ENCODE peak calls at places on chromosome 1, in five cellular contexts. D is A549, S is omental fat pad, M is kidney, J is GM23338. Y is an unnamed sample.

GRCh38 chr1:114310771-114311251 is 157.1 kb upstream of the SYT6 start:
- DNase-seq in J (no peak), S (no peak), M (no peak), D (no peak), Y (no peak)

GRCh38 chr1:11930571-11931445 is 3.7 kb upstream of the PLOD1 start:
- DNase-seq in S (no peak), J (no peak), D (no peak), M (no peak), Y (no peak)

GRCh38 chr1:198935371-198935921 is 296.6 kb downstream of the PTPRC start:
- DNase-seq in S (peak), M (peak), J (peak), D (peak), Y (peak)

GRCh38 chr1:43267291-43267805 is 2.4 kb upstream of the TMEM125 start:
- DNase-seq in M (no peak), J (peak), S (no peak), D (no peak), Y (no peak)

GRCh38 chr1:40592107-40592773 is 60.8 kb downstream of the ZNF684 start:
- DNase-seq in D (no peak), S (no peak), J (peak), M (no peak), Y (no peak)

GRCh38 chr1:51642739-51643142 is 25.8 kb downstream of the OSBPL9 start:
- DNase-seq in J (no peak), M (no peak), D (no peak), S (no peak), Y (no peak)

GRCh38 chr1:59076612-59077011 is 220.3 kb upstream of the FGGY start:
- DNase-seq in J (no peak), D (no peak), S (no peak), M (no peak), Y (no peak)

GRCh38 chr1:47644216-47644581 is 206.4 kb downstream of the FOXD2 start:
- DNase-seq in J (peak), D (no peak), M (no peak), S (no peak), Y (no peak)

GRCh38 chr1:59738591-59739015 is 76.1 kb upstream of the HOOK1 start:
- DNase-seq in M (no peak), J (no peak), D (no peak), S (no peak), Y (no peak)

GRCh38 chr1:7810395-7810794 is 26.3 kb downstream of the PER3 start:
- DNase-seq in M (no peak), S (no peak), D (no peak), J (no peak), Y (no peak)

GRCh38 chr1:171742577-171742922 is 685 bp upstream of the VAMP4 start:
- DNase-seq in D (peak), S (no peak), M (no peak), J (peak), Y (no peak)

GRCh38 chr1:12438349-12438924 is 179.6 kb downstream of the DHRS3 start:
- DNase-seq in M (no peak), J (no peak), S (no peak), D (no peak), Y (no peak)

GRCh38 chr1:242147096-242147976 is 148.4 kb upstream of the MAP1LC3C start:
- DNase-seq in J (peak), M (no peak), S (no peak), D (no peak), Y (no peak)

GRCh38 chr1:6084781-6085495 is 39.2 kb downstream of the KCNAB2 start:
- DNase-seq in S (no peak), D (no peak), J (no peak), M (no peak), Y (no peak)

GRCh38 chr1:186494832-186495271 is 33.9 kb upstream of the PDC start:
- DNase-seq in M (no peak), J (no peak), S (no peak), D (no peak), Y (no peak)

GRCh38 chr1:41351262-41352151 is 9.7 kb upstream of the FOXO6 start:
- DNase-seq in J (no peak), M (no peak), D (no peak), S (no peak), Y (no peak)

GRCh38 chr1:21724570-21724969 is 55.4 kb upstream of the RAP1GAP start:
- DNase-seq in D (no peak), J (no peak), S (no peak), M (no peak), Y (no peak)

GRCh38 chr1:185991266-185991665 is 257.1 kb downstream of the HMCN1 start:
- DNase-seq in D (no peak), M (no peak), J (no peak), S (no peak), Y (no peak)

GRCh38 chr1:179141592-179142244 is 59.8 kb downstream of the TOR3A start:
- DNase-seq in D (no peak), J (no peak), M (no peak), S (no peak), Y (no peak)

GRCh38 chr1:167627865-167628641 is 2.0 kb upstream of the RCSD1 start:
- DNase-seq in D (no peak), M (no peak), S (no peak), J (no peak), Y (peak)

GRCh38 chr1:41726899-41727748 is 191.6 kb downstream of the HIVEP3 start:
- DNase-seq in J (peak), S (no peak), M (peak), D (no peak), Y (no peak)

GRCh38 chr1:185066181-185066580 is 20.8 kb downstream of the RNF2 start:
- DNase-seq in J (no peak), D (no peak), S (no peak), M (no peak), Y (no peak)

GRCh38 chr1:110114173-110114572 is 1.9 kb downstream of the UBL4B start:
- DNase-seq in S (no peak), M (no peak), D (no peak), J (no peak), Y (no peak)

GRCh38 chr1:26124433-26125318 is 13.1 kb downstream of the PDIK1L start:
- DNase-seq in S (no peak), J (no peak), D (no peak), M (no peak), Y (no peak)

GRCh38 chr1:193700710-193701355 is 514.4 kb upstream of the B3GALT2 start:
- DNase-seq in S (no peak), M (no peak), J (no peak), D (peak), Y (no peak)

GRCh38 chr1:46188295-46189030 is 9.8 kb downstream of the POMGNT1 start:
- DNase-seq in M (no peak), S (no peak), J (peak), D (no peak), Y (no peak)

GRCh38 chr1:82152356-82153281 is 351.9 kb downstream of the ADGRL2 start:
- DNase-seq in J (no peak), D (no peak), S (no peak), M (no peak), Y (no peak)

GRCh38 chr1:216183007-216183406 is 240.2 kb downstream of the USH2A start:
- DNase-seq in D (no peak), M (no peak), J (peak), S (no peak), Y (no peak)

GRCh38 chr1:57336793-57337192 is 87.1 kb downstream of the DAB1 start:
- DNase-seq in M (no peak), S (no peak), J (peak), D (no peak), Y (no peak)

DNA sequence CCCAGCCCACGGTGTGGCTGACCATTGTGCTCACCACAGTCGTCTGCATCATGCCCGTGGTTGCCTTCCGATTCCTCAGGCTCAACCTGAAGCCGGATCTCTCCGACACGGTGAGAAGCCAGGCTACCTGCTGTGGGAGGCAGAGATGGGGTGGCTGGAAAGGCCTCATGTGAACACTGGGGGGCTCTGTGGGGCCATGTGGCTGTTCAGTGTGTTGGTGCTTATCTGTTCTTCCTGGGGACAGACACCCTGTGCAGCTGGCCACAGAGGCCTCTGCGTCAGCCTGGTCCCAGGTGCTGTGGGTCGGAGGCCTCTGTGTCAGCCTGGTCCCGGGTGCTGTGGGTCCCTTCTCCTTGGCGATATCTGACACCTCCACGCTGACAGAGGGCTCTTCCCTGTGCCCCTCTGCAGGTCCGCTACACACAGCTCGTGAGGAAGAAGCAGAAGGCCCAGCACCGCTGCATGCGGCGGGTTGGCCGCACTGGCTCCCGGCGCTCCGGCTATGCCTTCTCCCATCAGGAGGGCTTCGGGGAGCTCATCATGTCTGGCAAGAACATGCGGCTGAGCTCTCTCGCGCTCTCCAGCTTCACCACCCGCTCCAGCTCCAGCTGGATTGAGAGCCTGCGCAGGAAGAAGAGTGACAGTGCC is 23.2 kb downstream of the ATP8B2 start:
- DNase-seq in S (no peak), D (no peak), J (no peak), M (no peak), Y (no peak)
- TF ChIP-seq CTCF in S (no peak), D (peak), J (no peak), M (no peak), Y (no peak)

GRCh38 chr1:30645807-30646206 is 77.6 kb downstream of the MATN1 start:
- DNase-seq in M (no peak), S (no peak), J (no peak), D (peak), Y (no peak)
- TF ChIP-seq CTCF in M (no peak), S (no peak), J (no peak), D (no peak), Y (no peak)

GRCh38 chr1:183019860-183020259 is 3.4 kb upstream of the LAMC1 start:
- DNase-seq in D (no peak), M (no peak), J (peak), S (no peak), Y (no peak)
- TF ChIP-seq CTCF in D (peak), M (peak), J (peak), S (no peak), Y (no peak)

GRCh38 chr1:39508857-39509305 is 17.4 kb downstream of the BMP8A start:
- DNase-seq in J (no peak), S (no peak), M (peak), D (no peak), Y (no peak)
- TF ChIP-seq CTCF in J (no peak), S (no peak), M (no peak), D (no peak), Y (no peak)

GRCh38 chr1:100538935-100539835 is 1.2 kb downstream of the GPR88 start:
- DNase-seq in M (peak), J (peak), D (no peak), S (no peak), Y (no peak)
- TF ChIP-seq CTCF in M (no peak), J (no peak), D (no peak), S (no peak), Y (peak)

GRCh38 chr1:1020000-1020404 is at the start of gene AGRN:
- DNase-seq in S (no peak), M (no peak), J (peak), D (no peak), Y (no peak)

GRCh38 chr1:1021860-1022259 is 1.9 kb downstream of the AGRN start:
- DNase-seq in M (no peak), J (no peak), S (no peak), D (no peak), Y (no peak)

GRCh38 chr1:1021010-1021845 is 1.3 kb downstream of the AGRN start:
- DNase-seq in M (peak), J (peak), D (no peak), S (no peak), Y (no peak)

GRCh38 chr1:1020415-1021009 is 592 bp downstream of the AGRN start:
- DNase-seq in J (peak), D (no peak), M (no peak), S (no peak), Y (no peak)

DNA sequence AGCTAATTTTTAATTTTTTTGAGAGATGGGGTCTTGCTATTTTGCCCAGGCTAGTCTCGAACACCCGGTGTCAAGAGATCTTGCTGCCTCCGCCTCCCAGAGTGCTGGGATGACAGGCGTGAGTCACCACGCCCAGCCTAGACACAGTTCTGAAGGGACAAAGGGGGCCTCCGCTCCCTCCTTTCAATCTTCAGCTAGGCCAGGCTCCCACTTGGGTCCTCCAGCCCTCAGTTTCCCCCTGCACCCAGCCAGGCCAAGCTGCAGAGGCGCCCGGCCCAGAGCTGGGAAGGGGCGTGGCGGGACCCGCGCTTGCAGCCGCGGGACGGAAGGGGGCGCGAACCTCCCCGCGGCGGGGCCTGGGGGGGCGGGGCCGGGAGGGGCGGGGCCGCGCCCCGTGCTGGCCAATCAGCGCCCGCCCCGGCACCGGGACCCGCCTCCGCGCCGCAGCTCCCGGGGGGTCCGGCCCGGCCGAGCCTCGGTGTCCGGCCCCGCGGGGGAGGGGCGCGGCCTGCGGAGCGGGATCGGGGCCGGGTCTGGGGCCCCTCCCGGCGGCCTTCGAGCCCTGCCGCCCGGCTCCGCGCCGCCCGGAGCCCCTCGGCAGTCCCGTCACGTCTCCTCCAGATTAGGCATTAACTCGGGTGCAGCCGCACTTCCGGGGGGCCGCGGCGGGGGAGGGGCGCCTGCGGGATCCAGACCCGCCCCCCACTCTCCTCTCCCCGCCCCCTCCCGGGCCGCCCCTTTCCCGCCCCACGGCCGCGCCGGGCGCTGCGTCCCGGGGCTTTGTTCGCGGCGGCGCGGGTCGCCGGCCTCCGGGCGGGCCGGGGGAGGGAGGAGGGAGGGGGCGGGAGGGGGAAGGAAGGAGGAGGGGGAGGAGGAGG is 559 bp upstream of the AGRN start:
- DNase-seq in J (peak), S (peak), D (no peak), M (peak), Y (peak)
- TF ChIP-seq CTCF in J (no peak), S (no peak), D (peak), M (peak), Y (peak)

DNA sequence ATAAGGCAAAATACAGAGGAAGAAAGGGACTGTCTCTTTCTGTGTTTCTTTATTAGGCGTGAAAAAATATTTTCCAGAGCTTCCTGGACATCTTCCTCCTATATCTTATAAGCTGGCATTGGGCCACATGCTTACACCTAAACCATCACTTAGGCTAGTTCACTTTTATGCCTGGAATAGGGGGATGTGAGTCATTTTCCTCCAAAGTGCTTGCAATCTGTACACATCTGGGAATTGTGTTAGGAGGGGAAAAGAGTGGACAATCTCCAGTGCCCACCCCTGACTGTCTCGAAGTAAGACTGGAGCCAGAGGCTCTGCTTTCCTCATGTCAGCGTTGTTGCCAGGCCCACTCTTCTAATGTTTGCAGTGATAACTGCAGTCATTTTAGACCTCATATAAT is 29.9 kb downstream of the GIPC2 start:
- DNase-seq in M (no peak), S (no peak), J (no peak), D (no peak), Y (no peak)
- TF ChIP-seq CTCF in M (no peak), S (no peak), J (no peak), D (no peak), Y (no peak)

GRCh38 chr1:181013144-181013543 is 9.5 kb downstream of the STX6 start:
- DNase-seq in M (no peak), S (no peak), D (no peak), J (no peak), Y (no peak)

GRCh38 chr1:181012203-181012520 is 10.5 kb downstream of the STX6 start:
- DNase-seq in D (no peak), S (no peak), J (no peak), M (no peak), Y (no peak)

GRCh38 chr1:181014431-181015257 is 8.0 kb downstream of the STX6 start:
- DNase-seq in M (no peak), J (no peak), D (no peak), S (no peak), Y (no peak)

GRCh38 chr1:181011301-181012202 is 11.1 kb downstream of the STX6 start:
- DNase-seq in D (no peak), S (no peak), J (no peak), M (no peak), Y (no peak)

GRCh38 chr1:181010789-181011188 is 11.9 kb downstream of the STX6 start:
- DNase-seq in M (no peak), J (no peak), D (no peak), S (no peak), Y (no peak)
- TF ChIP-seq CTCF in M (no peak), J (no peak), D (no peak), S (no peak), Y (no peak)

GRCh38 chr1:214549604-214550338 is 1.6 kb downstream of the PTPN14 start:
- DNase-seq in S (no peak), M (no peak), D (peak), J (peak), Y (no peak)
- TF ChIP-seq CTCF in S (no peak), M (no peak), D (peak), J (no peak), Y (peak)

Y was measured in type B pancreatic cell.